ENCODE peak calls at places on chromosome 2, in six cellular contexts. W, V, C, N, I and Q are unnamed samples.

GRCh38 chr2:177264209-177264538 is 353 bp downstream of the NFE2L2 start:
- DNase-seq in W (no peak), V (peak; percentile 54), C (no peak), N (peak; percentile 78), I (no peak), Q (peak; percentile 49)

GRCh38 chr2:120441744-120442471 is 96.0 kb downstream of the INHBB start:
- DNase-seq in W (peak; percentile 49), V (peak; percentile 77), C (peak; percentile 24), N (peak; percentile 68), I (peak; percentile 87), Q (no peak)

GRCh38 chr2:112680666-112681101 is 34.9 kb downstream of the SLC20A1 start:
- DNase-seq in W (no peak), V (no peak), C (peak; percentile 62), N (peak; percentile 45), I (no peak), Q (no peak)

GRCh38 chr2:129483366-129483765 is 496.1 kb upstream of the RAB6C start:
- DNase-seq in W (no peak), V (no peak), C (no peak), N (no peak), I (no peak), Q (no peak)

GRCh38 chr2:240246173-240246820 is 105.8 kb upstream of the OTOS start:
- DNase-seq in W (peak; percentile 13), V (no peak), C (no peak), N (no peak), I (no peak), Q (no peak)

GRCh38 chr2:133293544-133294270 is 274.6 kb downstream of the NCKAP5 start:
- DNase-seq in W (no peak), V (no peak), C (no peak), N (peak; percentile 60), I (no peak), Q (no peak)

GRCh38 chr2:144102386-144102785 is 417.5 kb downstream of the ZEB2 start:
- DNase-seq in W (no peak), V (no peak), C (no peak), N (no peak), I (no peak), Q (no peak)

GRCh38 chr2:112836695-112837117 is at the start of gene IL1B:
- DNase-seq in W (no peak), V (no peak), C (peak; percentile 77), N (peak; percentile 91), I (no peak), Q (no peak)

GRCh38 chr2:216666461-216667233 is 28.7 kb downstream of the IGFBP5 start:
- DNase-seq in W (peak; percentile 71), V (peak; percentile 67), C (peak; percentile 35), N (peak; percentile 70), I (peak; percentile 97), Q (peak; percentile 78)

GRCh38 chr2:10310489-10310888 is 7.8 kb downstream of the HPCAL1 start:
- DNase-seq in W (no peak), V (no peak), C (no peak), N (no peak), I (no peak), Q (no peak)

GRCh38 chr2:120832296-120833070 is 96.8 kb downstream of the GLI2 start:
- DNase-seq in W (no peak), V (no peak), C (no peak), N (no peak), I (no peak), Q (no peak)

GRCh38 chr2:10983711-10984110 is 72.0 kb downstream of the KCNF1 start:
- DNase-seq in W (no peak), V (no peak), C (no peak), N (no peak), I (no peak), Q (no peak)

GRCh38 chr2:226354434-226354833 is 445.2 kb downstream of the IRS1 start:
- DNase-seq in W (no peak), V (no peak), C (peak; percentile 57), N (peak; percentile 14), I (no peak), Q (no peak)

GRCh38 chr2:14693874-14694273 is 61.4 kb downstream of the LRATD1 start:
- DNase-seq in W (no peak), V (no peak), C (no peak), N (no peak), I (no peak), Q (no peak)

GRCh38 chr2:96100893-96101304 is 15.5 kb downstream of the ADRA2B start:
- DNase-seq in W (no peak), V (no peak), C (no peak), N (no peak), I (peak; percentile 34), Q (no peak)

GRCh38 chr2:20657522-20658235 is 6.8 kb upstream of the HS1BP3 start:
- DNase-seq in W (no peak), V (peak; percentile 19), C (no peak), N (no peak), I (no peak), Q (no peak)

GRCh38 chr2:232147440-232148077 is 186.0 kb downstream of the DIS3L2 start:
- DNase-seq in W (no peak), V (no peak), C (no peak), N (no peak), I (no peak), Q (no peak)

GRCh38 chr2:160397530-160397865 is 96.1 kb downstream of the RBMS1 start:
- DNase-seq in W (no peak), V (no peak), C (peak; percentile 61), N (peak; percentile 70), I (no peak), Q (peak; percentile 59)

GRCh38 chr2:239550336-239550735 is 149.5 kb upstream of the HDAC4 start:
- DNase-seq in W (no peak), V (peak; percentile 12), C (no peak), N (peak; percentile 6), I (no peak), Q (no peak)

GRCh38 chr2:197286805-197287595 is 23.6 kb downstream of the ANKRD44 start:
- DNase-seq in W (peak; percentile 41), V (no peak), C (peak; percentile 93), N (peak; percentile 96), I (no peak), Q (no peak)

GRCh38 chr2:189297446-189297845 is 117.9 kb upstream of the COL5A2 start:
- DNase-seq in W (no peak), V (no peak), C (peak; percentile 98), N (peak; percentile 47), I (no peak), Q (no peak)

GRCh38 chr2:108594982-108595464 is 60.8 kb downstream of the LIMS1 start:
- DNase-seq in W (no peak), V (no peak), C (peak; percentile 100), N (peak; percentile 74), I (peak; percentile 62), Q (no peak)

GRCh38 chr2:196241175-196241574 is 69.8 kb upstream of the STK17B start:
- DNase-seq in W (no peak), V (no peak), C (no peak), N (no peak), I (no peak), Q (no peak)

GRCh38 chr2:206160807-206161179 is 1.1 kb downstream of the EEF1B2 start:
- DNase-seq in W (peak; percentile 21), V (no peak), C (no peak), N (peak; percentile 6), I (no peak), Q (no peak)

GRCh38 chr2:216308532-216308931 is 63.8 kb downstream of the MARCHF4 start:
- DNase-seq in W (no peak), V (no peak), C (peak; percentile 94), N (no peak), I (no peak), Q (no peak)

GRCh38 chr2:224545884-224546644 is 39.1 kb downstream of the CUL3 start:
- DNase-seq in W (no peak), V (no peak), C (peak; percentile 56), N (peak; percentile 56), I (no peak), Q (no peak)
- H3K4me3 ChIP-seq in W (no peak overlapping the region), V (no peak overlapping the region), C (no peak overlapping the region), N (no peak overlapping the region), I (no peak overlapping the region), Q (no peak overlapping the region)

GRCh38 chr2:134592380-134592779 is 126.4 kb downstream of the TMEM163 start:
- DNase-seq in W (no peak), V (no peak), C (no peak), N (no peak), I (no peak), Q (peak; percentile 81)

GRCh38 chr2:134593500-134593899 is 125.3 kb downstream of the TMEM163 start:
- DNase-seq in W (no peak), V (no peak), C (no peak), N (no peak), I (no peak), Q (no peak)

GRCh38 chr2:134588556-134588955 is 130.2 kb downstream of the TMEM163 start:
- DNase-seq in W (no peak), V (no peak), C (no peak), N (no peak), I (no peak), Q (no peak)

GRCh38 chr2:134594399-134594798 is 124.4 kb downstream of the TMEM163 start:
- DNase-seq in W (no peak), V (no peak), C (no peak), N (no peak), I (no peak), Q (no peak)

DNA sequence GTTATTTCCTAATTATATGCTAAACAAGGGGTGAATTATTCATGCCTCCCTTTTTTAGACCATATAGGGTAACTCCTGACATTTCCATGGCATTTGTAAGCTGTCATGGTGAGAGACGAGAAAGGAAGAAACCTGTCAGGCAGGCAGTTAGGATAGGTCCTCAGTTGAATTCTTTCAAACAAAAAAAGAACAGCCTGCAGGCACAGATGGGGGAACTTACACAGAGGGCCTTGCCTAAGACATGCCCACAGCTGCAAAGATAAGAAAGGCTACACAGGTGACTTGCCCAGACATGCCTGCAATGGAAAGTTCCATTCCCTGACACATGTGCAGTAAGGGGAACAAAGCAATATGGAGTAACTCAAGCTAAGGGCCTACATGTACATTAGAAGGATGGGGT is 128.1 kb downstream of the TMEM163 start:
- DNase-seq in W (no peak), V (no peak), C (no peak), N (no peak), I (no peak), Q (no peak)
- H3K4me1 ChIP-seq in W (no peaks in the 10 kb centered on the region), V (no peaks in the 10 kb centered on the region), C (no peaks in the 10 kb centered on the region), N (no peaks in the 10 kb centered on the region), I (no peaks in the 10 kb centered on the region), Q (peaks cover 23% of the 10 kb centered on the region)

DNA sequence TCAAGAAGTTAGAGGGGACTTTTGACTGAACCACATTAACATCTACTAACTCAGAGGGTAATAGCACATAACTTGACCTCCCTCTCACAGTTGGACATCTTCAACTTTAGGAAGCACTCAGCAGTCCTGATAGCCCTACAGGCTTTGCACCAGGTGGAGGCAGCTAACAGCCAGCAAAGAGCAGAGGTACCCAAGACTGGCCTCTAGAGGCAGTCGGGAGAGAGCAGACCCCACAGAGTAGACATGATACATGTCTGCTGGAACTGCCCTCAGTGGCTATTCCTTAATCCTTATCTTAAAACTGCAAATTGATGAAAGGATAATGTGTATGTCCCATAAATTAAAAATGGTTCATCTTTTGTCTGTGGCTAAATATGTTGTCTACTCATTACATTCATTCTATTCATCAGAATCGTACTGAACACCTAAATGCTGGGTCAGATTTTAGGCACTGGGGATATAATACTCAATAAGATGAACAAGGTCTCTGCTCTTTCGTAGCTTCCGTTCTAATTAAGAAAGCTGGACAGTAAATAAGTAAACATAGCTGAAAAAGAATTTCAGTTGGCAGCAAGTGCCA is 49.8 kb downstream of the CAB39 start:
- DNase-seq in W (no peak), V (no peak), C (no peak), N (peak; percentile 50), I (peak; percentile 82), Q (peak; percentile 55)
- H3K36me3 ChIP-seq in W (no peaks in the 10 kb centered on the region), V (no peaks in the 10 kb centered on the region), C (peaks cover 8% of the 10 kb centered on the region), N (peaks cover 41% of the 10 kb centered on the region), I (peaks cover 42% of the 10 kb centered on the region), Q (peaks cover 10% of the 10 kb centered on the region)

GRCh38 chr2:139122711-139123158 is 342.5 kb upstream of the NXPH2 start:
- DNase-seq in W (no peak), V (no peak), C (peak; percentile 92), N (peak; percentile 58), I (no peak), Q (no peak)

GRCh38 chr2:139123795-139124194 is 343.6 kb upstream of the NXPH2 start:
- DNase-seq in W (no peak), V (no peak), C (no peak), N (no peak), I (no peak), Q (no peak)
- H3K4me3 ChIP-seq in W (no peak overlapping the region), V (no peak overlapping the region), C (no peak overlapping the region), N (no peak overlapping the region), I (no peak overlapping the region), Q (no peak overlapping the region)